ENCODE peak calls at places on chromosomes 12 and 14, in seven cellular contexts. J is AG04450, F is PC-3, R is heart left ventricle, H is stomach, E is cardiac muscle cell, A is testis. V is an unnamed sample.

GRCh38 chr12:46514886-46515285 is 142.3 kb upstream of the SLC38A2 start:
- DNase-seq in J (no peak), F (no peak), R (no peak), H (no peak), E (no peak), A (no peak), V (no peak)

GRCh38 chr12:28130625-28131598 is 59.3 kb upstream of the CCDC91 start:
- DNase-seq in J (peak; percentile 94), F (peak; percentile 98), R (peak; percentile 39), H (no peak), E (peak; percentile 100), A (peak; percentile 31), V (no peak)

GRCh38 chr14:65838565-65838964 is 426.0 kb downstream of the FUT8 start:
- DNase-seq in J (no peak), F (no peak), R (no peak), H (no peak), E (no peak), A (no peak), V (no peak)

GRCh38 chr12:28817524-28817923 is 331.6 kb upstream of the FAR2 start:
- DNase-seq in J (no peak), F (no peak), R (no peak), H (no peak), E (no peak), A (no peak), V (no peak)

GRCh38 chr12:101582937-101583336 is 11.8 kb upstream of the MYBPC1 start:
- DNase-seq in J (no peak), F (no peak), R (no peak), H (no peak), E (no peak), A (no peak), V (no peak)

GRCh38 chr14:32542507-32542906 is 213.4 kb downstream of the AKAP6 start:
- DNase-seq in J (no peak), F (no peak), R (no peak), H (no peak), E (no peak), A (peak; percentile 35), V (no peak)

GRCh38 chr12:81991868-81992267 is 232.7 kb upstream of the PPFIA2 start:
- DNase-seq in J (no peak), F (no peak), R (no peak), H (no peak), E (no peak), A (no peak), V (no peak)

GRCh38 chr12:106296179-106296877 is 6.2 kb upstream of the TCP11L2 start:
- DNase-seq in J (no peak), F (peak; percentile 98), R (no peak), H (no peak), E (peak; percentile 29), A (no peak), V (no peak)

GRCh38 chr12:104456950-104457745 is 400 bp downstream of the CHST11 start:
- DNase-seq in J (peak; percentile 27), F (peak; percentile 86), R (peak; percentile 67), H (peak; percentile 60), E (peak; percentile 80), A (peak; percentile 90), V (peak; percentile 83)

GRCh38 chr12:109329710-109330109 is 18.0 kb upstream of the MYO1H start:
- DNase-seq in J (no peak), F (no peak), R (no peak), H (no peak), E (no peak), A (no peak), V (no peak)

GRCh38 chr12:124512667-124513296 is 54.6 kb downstream of the NCOR2 start:
- DNase-seq in J (peak; percentile 86), F (peak; percentile 98), R (peak; percentile 85), H (peak; percentile 87), E (peak; percentile 97), A (peak; percentile 91), V (peak; percentile 86)

GRCh38 chr12:122886851-122887816 is 8.8 kb downstream of the VPS37B start:
- DNase-seq in J (no peak), F (peak; percentile 97), R (no peak), H (peak; percentile 46), E (peak; percentile 35), A (no peak), V (no peak)

GRCh38 chr12:5171701-5172100 is 128.0 kb downstream of the KCNA5 start:
- DNase-seq in J (peak; percentile 47), F (peak; percentile 46), R (peak; percentile 24), H (no peak), E (peak; percentile 61), A (peak; percentile 20), V (no peak)

GRCh38 chr14:71554323-71554722 is 377.9 kb upstream of the RGS6 start:
- DNase-seq in J (no peak), F (no peak), R (no peak), H (no peak), E (no peak), A (no peak), V (no peak)

GRCh38 chr12:127489055-127489454 is 777.9 kb upstream of the TMEM132C start:
- DNase-seq in J (no peak), F (no peak), R (no peak), H (peak; percentile 35), E (no peak), A (no peak), V (no peak)

GRCh38 chr12:124347805-124348658 is 53.1 kb downstream of the RFLNA start:
- DNase-seq in J (no peak), F (no peak), R (no peak), H (no peak), E (no peak), A (no peak), V (no peak)

GRCh38 chr14:58981840-58982239 is 206.6 kb upstream of the DAAM1 start:
- DNase-seq in J (no peak), F (no peak), R (no peak), H (no peak), E (no peak), A (no peak), V (no peak)

GRCh38 chr14:64879635-64880381 is at the start of gene SPTB:
- DNase-seq in J (no peak), F (peak; percentile 44), R (peak; percentile 76), H (peak; percentile 53), E (no peak), A (peak; percentile 65), V (no peak)

GRCh38 chr14:55073856-55074255 is 22.4 kb downstream of the MAPK1IP1L start:
- DNase-seq in J (no peak), F (peak; percentile 42), R (no peak), H (no peak), E (peak; percentile 86), A (peak; percentile 78), V (no peak)

GRCh38 chr14:96735509-96735908 is 61.7 kb upstream of the VRK1 start:
- DNase-seq in J (no peak), F (no peak), R (no peak), H (no peak), E (no peak), A (no peak), V (no peak)

GRCh38 chr12:8697120-8697475 is 693 bp upstream of the RIMKLB start:
- DNase-seq in J (no peak), F (no peak), R (peak; percentile 33), H (no peak), E (peak; percentile 62), A (peak; percentile 56), V (no peak)

GRCh38 chr12:99609455-99610181 is 37.9 kb upstream of the GARIN6 start:
- DNase-seq in J (no peak), F (no peak), R (no peak), H (no peak), E (no peak), A (no peak), V (no peak)

GRCh38 chr12:78101181-78101876 is 270.6 kb downstream of the NAV3 start:
- DNase-seq in J (no peak), F (peak; percentile 67), R (no peak), H (no peak), E (no peak), A (no peak), V (no peak)

GRCh38 chr14:91424813-91425719 is 7.4 kb upstream of the CCDC88C start:
- DNase-seq in J (no peak), F (no peak), R (no peak), H (peak; percentile 53), E (peak; percentile 15), A (peak; percentile 75), V (no peak)

GRCh38 chr14:104436741-104437701 is 142.5 kb upstream of the C14orf180 start:
- DNase-seq in J (no peak), F (no peak), R (no peak), H (peak; percentile 23), E (no peak), A (no peak), V (peak; percentile 62)

GRCh38 chr12:116201908-116202307 is 75.6 kb downstream of the MED13L start:
- DNase-seq in J (no peak), F (no peak), R (no peak), H (no peak), E (no peak), A (no peak), V (no peak)

GRCh38 chr12:12046401-12046800 is 24.3 kb upstream of the BCL2L14 start:
- DNase-seq in J (no peak), F (no peak), R (no peak), H (no peak), E (no peak), A (no peak), V (no peak)
- H3K4me3 ChIP-seq in J (no peak overlapping the region), F (no peak overlapping the region), R (no peak overlapping the region), H (no peak overlapping the region), E (no peak overlapping the region), A (no peak overlapping the region), V (no peak overlapping the region)

GRCh38 chr12:61355105-61355504 is 905.1 kb upstream of the USP15 start:
- DNase-seq in J (no peak), F (no peak), R (no peak), H (no peak), E (no peak), A (no peak), V (no peak)
- H3K27ac ChIP-seq in J (no peak overlapping the region), F (no peak overlapping the region), R (no peak overlapping the region), H (no peak overlapping the region), E (no peak overlapping the region), A (no peak overlapping the region), V (no peak overlapping the region)

GRCh38 chr14:50008562-50009355 is 107.6 kb downstream of the VCPKMT start:
- DNase-seq in J (no peak), F (peak; percentile 74), R (no peak), H (no peak), E (no peak), A (no peak), V (no peak)

GRCh38 chr14:50003213-50004021 is 110.5 kb downstream of the ARF6 start:
- DNase-seq in J (no peak), F (peak; percentile 89), R (peak; percentile 84), H (peak; percentile 85), E (peak; percentile 70), A (peak; percentile 87), V (peak; percentile 88)

GRCh38 chr14:50010752-50011151 is 105.6 kb downstream of the VCPKMT start:
- DNase-seq in J (no peak), F (no peak), R (no peak), H (no peak), E (no peak), A (no peak), V (no peak)

GRCh38 chr14:50006141-50006540 is 110.2 kb downstream of the VCPKMT start:
- DNase-seq in J (no peak), F (no peak), R (no peak), H (no peak), E (no peak), A (no peak), V (no peak)

GRCh38 chr14:50007123-50007903 is 109.1 kb downstream of the VCPKMT start:
- DNase-seq in J (no peak), F (peak; percentile 80), R (no peak), H (no peak), E (no peak), A (no peak), V (no peak)
- TF ChIP-seq CTCF in J (no peak), F (peak; percentile 50), R (no peak), H (no peak), E (no peak), A (no peak), V (no peak)

GRCh38 chr14:94582199-94582750 is 1.0 kb downstream of the SERPINA5 start:
- DNase-seq in J (no peak), F (no peak), R (no peak), H (peak; percentile 46), E (no peak), A (peak; percentile 84), V (no peak)
- H3K4me3 ChIP-seq in J (no peak overlapping the region), F (no peak overlapping the region), R (no peak overlapping the region), H (no peak overlapping the region), E (no peak overlapping the region), A (peak overlapping the region; percentile 55), V (no peak overlapping the region)

V was measured in tibial artery.